ENCODE peak calls at places on chromosomes 16 and 17, in eight cellular contexts. X, R, L, T, Q, S, O and N are unnamed samples.

GRCh38 chr16:75559564-75560372 is 3.7 kb upstream of the TMEM231 start:
- DNase-seq in O (no peak), R (no peak), L (no peak), Q (no peak), S (peak), X (no peak), T (no peak), N (no peak)

GRCh38 chr17:41537990-41538389 is 9.9 kb upstream of the KRT19 start:
- DNase-seq in L (no peak), S (no peak), Q (no peak), O (no peak), T (no peak), X (no peak), R (no peak), N (no peak)

GRCh38 chr17:35342207-35342744 is 31.1 kb downstream of the SLFN11 start:
- DNase-seq in L (no peak), S (no peak), O (no peak), T (no peak), R (no peak), X (no peak), Q (no peak), N (no peak)

GRCh38 chr16:51553314-51553713 is 402.2 kb upstream of the SALL1 start:
- DNase-seq in Q (no peak), X (no peak), T (no peak), S (no peak), R (no peak), O (no peak), L (no peak), N (no peak)

GRCh38 chr17:37399404-37399803 is 7.2 kb downstream of the ACACA start:
- DNase-seq in X (no peak), L (no peak), O (no peak), Q (no peak), R (no peak), S (no peak), T (no peak), N (no peak)

GRCh38 chr17:9538626-9539025 is 37.0 kb downstream of the STX8 start:
- DNase-seq in X (no peak), L (no peak), R (no peak), T (no peak), S (no peak), O (no peak), Q (no peak), N (no peak)

GRCh38 chr17:12064395-12064794 is 43.7 kb downstream of the MAP2K4 start:
- DNase-seq in R (no peak), X (no peak), T (no peak), S (no peak), Q (no peak), O (no peak), L (no peak), N (no peak)

GRCh38 chr17:50169121-50169764 is 3.4 kb downstream of the SGCA start:
- DNase-seq in X (peak), Q (no peak), L (no peak), S (peak), T (no peak), R (peak), O (peak), N (peak)

GRCh38 chr16:66705790-66706505 is 9.4 kb upstream of the CMTM4 start:
- DNase-seq in O (no peak), L (peak), X (no peak), S (no peak), T (peak), Q (peak), R (no peak), N (peak)

GRCh38 chr16:47849736-47850135 is 306.1 kb downstream of the ABCC12 start:
- DNase-seq in O (no peak), Q (no peak), L (no peak), X (no peak), R (no peak), T (no peak), S (no peak), N (no peak)

GRCh38 chr17:36127199-36127881 is 23.7 kb downstream of the CCL4 start:
- DNase-seq in O (no peak), Q (no peak), L (no peak), R (peak), T (no peak), X (no peak), S (no peak), N (no peak)

GRCh38 chr17:8890671-8891070 is 23.2 kb upstream of the PIK3R6 start:
- DNase-seq in X (no peak), T (no peak), R (no peak), L (no peak), S (no peak), Q (no peak), O (no peak), N (no peak)

GRCh38 chr17:41813039-41813680 is 356 bp downstream of the FKBP10 start:
- DNase-seq in R (no peak), T (no peak), O (no peak), X (peak), S (no peak), Q (no peak), L (no peak), N (no peak)

GRCh38 chr16:66382966-66383299 is 16.4 kb downstream of the CDH5 start:
- DNase-seq in R (no peak), X (peak), L (no peak), T (no peak), Q (no peak), O (no peak), S (no peak), N (no peak)

GRCh38 chr17:41483991-41484826 is 3.3 kb upstream of the KRT35 start:
- DNase-seq in O (no peak), Q (no peak), T (no peak), X (no peak), S (peak), L (no peak), R (no peak), N (no peak)

GRCh38 chr17:12296120-12296727 is 275.5 kb downstream of the MAP2K4 start:
- DNase-seq in L (no peak), X (no peak), T (no peak), S (no peak), O (no peak), Q (no peak), R (no peak), N (no peak)

GRCh38 chr16:28163699-28164584 is 47.8 kb downstream of the XPO6 start:
- DNase-seq in S (no peak), L (no peak), T (no peak), Q (no peak), O (no peak), X (no peak), R (no peak), N (no peak)

GRCh38 chr16:2675714-2676113 is 6.6 kb upstream of the KCTD5 start:
- DNase-seq in S (peak), X (no peak), O (no peak), Q (peak), L (no peak), T (no peak), R (no peak), N (no peak)

GRCh38 chr17:82127704-82128103 is 29.7 kb upstream of the FASN start:
- DNase-seq in L (no peak), X (no peak), S (no peak), R (no peak), T (no peak), Q (no peak), O (no peak), N (no peak)

GRCh38 chr16:30488764-30489595 is 16.4 kb downstream of the ITGAL start:
- DNase-seq in L (no peak), X (no peak), O (no peak), Q (no peak), S (no peak), T (no peak), R (no peak), N (no peak)

GRCh38 chr16:17335826-17336492 is 134.8 kb downstream of the XYLT1 start:
- DNase-seq in R (no peak), O (no peak), Q (peak), S (no peak), X (no peak), L (no peak), T (no peak), N (no peak)

GRCh38 chr16:2163211-2163881 is 7.8 kb downstream of the TRAF7 start:
- DNase-seq in T (no peak), L (peak), S (no peak), X (no peak), R (no peak), Q (no peak), O (no peak), N (peak)

GRCh38 chr16:12159672-12160071 is 183.1 kb downstream of the SNX29 start:
- DNase-seq in Q (no peak), T (no peak), O (no peak), X (no peak), R (no peak), L (no peak), S (no peak), N (no peak)

GRCh38 chr16:12158428-12158827 is 181.9 kb downstream of the SNX29 start:
- DNase-seq in O (no peak), S (no peak), L (no peak), X (no peak), R (no peak), T (no peak), Q (no peak), N (no peak)

GRCh38 chr16:12159028-12159427 is 182.5 kb downstream of the SNX29 start:
- DNase-seq in S (no peak), Q (no peak), L (no peak), O (no peak), R (no peak), T (no peak), X (no peak), N (no peak)

GRCh38 chr16:12160815-12161550 is 184.4 kb downstream of the SNX29 start:
- DNase-seq in L (no peak), S (no peak), Q (no peak), O (no peak), R (peak), T (no peak), X (no peak), N (no peak)

GRCh38 chr16:12160249-12160648 is 183.7 kb downstream of the SNX29 start:
- DNase-seq in Q (no peak), R (no peak), X (no peak), O (no peak), T (no peak), S (no peak), L (no peak), N (no peak)
- H3K4me3 ChIP-seq in Q (no peak), R (no peak), X (no peak), O (no peak), T (no peak), S (no peak), L (no peak), N (no peak)

GRCh38 chr17:76446449-76447231 is 6.3 kb downstream of the UBE2O start:
- DNase-seq in O (no peak), T (peak), L (peak), X (peak), Q (no peak), S (peak), R (no peak), N (no peak)
- TF ChIP-seq EP300 in O (no peak), T (no peak), L (no peak), X (no peak), Q (no peak), S (no peak), R (no peak), N (no peak)

GRCh38 chr16:53369921-53370320 is 64.3 kb upstream of the RBL2 start:
- DNase-seq in X (no peak), S (no peak), Q (no peak), L (no peak), R (no peak), T (no peak), O (no peak), N (no peak)

GRCh38 chr16:53370827-53371226 is 63.4 kb upstream of the RBL2 start:
- DNase-seq in T (no peak), X (no peak), S (no peak), R (no peak), O (no peak), Q (no peak), L (no peak), N (no peak)

GRCh38 chr16:53378138-53378537 is 56.1 kb upstream of the RBL2 start:
- DNase-seq in X (no peak), Q (no peak), S (no peak), O (no peak), L (no peak), R (peak), T (no peak), N (no peak)

DNA sequence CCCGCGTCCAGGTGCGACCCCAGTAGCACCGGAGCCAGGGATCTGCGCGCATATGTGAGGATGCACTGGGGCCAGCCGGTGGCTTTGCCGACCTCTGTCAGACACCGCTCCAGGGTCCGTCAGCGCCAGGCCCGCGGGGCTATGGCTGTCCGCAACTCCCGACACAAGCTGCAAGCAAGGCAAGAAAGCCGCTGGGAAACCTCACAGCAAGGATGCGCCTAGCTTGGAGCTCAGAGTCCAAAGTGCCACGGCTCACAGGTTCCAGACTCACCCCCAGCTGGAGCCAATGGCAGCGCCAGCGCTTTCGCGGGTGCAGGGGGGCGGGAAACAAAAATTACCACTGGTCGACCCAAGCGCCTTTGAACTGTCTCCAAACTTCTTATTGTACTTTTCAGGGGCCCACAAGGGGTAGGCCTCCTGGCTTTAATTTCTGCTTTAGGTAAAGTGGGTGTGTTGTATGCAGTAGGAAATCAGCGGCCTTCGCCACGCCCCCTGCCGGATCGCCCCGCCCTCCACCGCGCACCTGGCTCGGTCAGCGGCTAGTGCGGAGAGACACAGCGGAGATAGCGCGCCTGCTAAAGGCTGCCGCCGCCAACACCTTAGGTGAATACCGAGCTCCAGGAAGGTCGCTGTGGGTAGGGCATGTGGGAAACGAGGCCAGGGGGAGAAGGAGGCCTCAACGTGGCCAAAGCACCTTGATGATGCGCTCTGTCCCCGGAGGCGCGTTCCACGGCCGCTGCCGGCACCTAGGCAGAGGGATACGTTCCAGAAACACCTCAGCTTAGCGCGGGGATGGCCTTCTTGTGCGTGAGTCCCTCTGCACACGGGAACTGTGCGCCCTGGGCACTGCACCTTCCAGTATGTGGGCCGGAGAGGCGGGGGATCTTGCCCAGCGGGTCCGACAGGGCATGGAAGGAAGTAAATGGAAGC is 61.1 kb upstream of the RBL2 start:
- DNase-seq in O (no peak), Q (no peak), T (no peak), L (peak), R (no peak), X (peak), S (peak), N (peak)
- TF ChIP-seq POLR2A in O (no peak), Q (no peak), T (no peak), L (no peak), R (no peak), X (no peak), S (no peak), N (peak)

DNA sequence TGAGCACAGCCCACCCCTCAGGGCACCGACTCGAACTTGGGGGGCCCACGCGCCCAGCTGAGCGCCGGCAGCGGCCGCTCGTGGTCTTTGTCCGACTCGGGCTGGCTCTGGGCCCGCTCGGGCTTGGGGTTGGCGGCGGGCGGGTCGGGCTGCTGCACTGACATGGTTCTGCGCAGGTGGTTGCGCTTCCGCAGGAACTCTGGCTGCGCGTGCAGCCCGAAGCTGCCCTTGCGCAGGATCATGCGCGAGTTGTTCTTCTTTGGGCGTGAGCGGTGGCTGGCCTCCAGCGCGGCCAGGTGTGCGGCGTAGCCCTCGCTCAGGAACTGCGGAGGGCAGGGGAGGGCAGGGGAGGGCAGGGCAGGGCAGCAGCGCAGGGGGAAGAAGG is 11.1 kb downstream of the PIMREG start:
- DNase-seq in X (no peak), T (no peak), L (peak), S (no peak), O (peak), Q (no peak), R (no peak), N (peak)
- H3K4me3 ChIP-seq in X (no peak), T (peak), L (peak), S (no peak), O (no peak), Q (no peak), R (peak), N (no peak)

DNA sequence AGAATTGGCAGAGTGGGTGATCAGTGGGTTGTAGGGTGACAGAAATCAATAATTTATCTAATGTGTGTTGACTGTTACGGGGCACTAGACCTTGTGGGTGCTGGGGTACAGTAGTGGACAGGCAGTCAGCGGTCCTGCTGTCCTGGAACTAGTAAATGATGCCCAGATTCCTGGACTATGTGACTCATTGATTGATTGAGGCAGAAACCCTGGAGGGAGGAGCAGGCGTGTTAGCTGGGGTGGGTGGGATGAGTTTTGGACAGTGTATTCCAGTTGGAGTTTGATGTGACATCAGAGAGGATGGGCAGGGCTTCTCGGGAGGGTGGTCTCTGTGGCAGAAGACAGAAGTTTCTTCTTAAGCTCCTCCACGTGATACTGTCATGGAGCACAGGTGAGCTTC is 24.4 kb downstream of the PRMT7 start:
- DNase-seq in L (no peak), R (no peak), O (no peak), X (no peak), S (no peak), Q (no peak), T (no peak), N (no peak)
- TF ChIP-seq EP300 in L (no peak), R (no peak), O (no peak), X (no peak), S (no peak), Q (no peak), T (no peak), N (no peak)

DNA sequence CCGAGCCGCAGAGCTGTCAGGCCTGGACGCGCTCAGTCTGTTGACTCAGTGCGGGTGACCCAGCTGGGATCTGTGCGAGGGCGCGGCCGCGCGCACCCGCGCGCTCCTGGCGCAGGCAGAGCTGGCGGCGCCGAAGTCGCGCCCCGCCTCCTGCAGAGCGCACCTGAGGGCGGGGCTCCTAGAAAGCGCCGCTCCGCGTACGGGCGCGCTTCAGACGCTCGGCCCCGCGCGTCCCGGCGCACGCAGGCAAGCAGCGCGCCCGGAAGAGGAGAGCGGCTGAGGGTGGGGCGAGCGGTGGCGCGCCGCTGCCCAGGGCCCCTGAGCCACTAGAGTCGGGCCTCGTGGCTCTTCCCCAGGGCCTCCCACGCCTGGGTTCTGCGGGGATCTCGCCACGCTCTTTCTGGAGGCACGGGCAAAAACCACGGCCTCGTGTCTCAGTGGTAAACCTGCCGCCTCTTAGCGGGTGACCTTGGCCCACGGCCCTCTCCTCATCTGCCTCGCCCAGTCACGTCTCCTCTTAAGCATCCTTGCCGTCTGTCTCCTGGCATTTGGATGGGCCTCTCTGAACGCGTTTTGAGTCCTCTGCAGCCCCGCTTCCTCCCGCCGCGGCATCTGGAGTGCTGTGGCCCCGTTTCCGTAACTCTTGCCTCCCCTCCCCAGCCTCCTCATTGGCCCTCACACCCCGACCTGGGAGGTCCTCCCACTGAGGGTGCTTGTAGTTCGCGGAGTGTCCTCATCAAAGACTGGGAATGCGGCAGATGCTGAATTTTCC is at the start of gene ABCA5:
- DNase-seq in L (peak), R (peak), S (peak), T (peak), X (peak), O (peak), Q (peak), N (peak)
- TF ChIP-seq POLR2A in L (no peak), R (peak), S (no peak), T (peak), X (peak), O (peak), Q (peak), N (peak)

GRCh38 chr17:62964506-62964905 is 1.5 kb upstream of the TANC2 start:
- DNase-seq in R (no peak), T (no peak), O (no peak), X (no peak), L (no peak), Q (no peak), S (no peak), N (no peak)

GRCh38 chr17:62966426-62967110 is 533 bp downstream of the TANC2 start:
- DNase-seq in O (peak), L (peak), R (no peak), T (peak), X (peak), S (peak), Q (no peak), N (peak)

GRCh38 chr17:62967111-62967449 is 1.0 kb downstream of the TANC2 start:
- DNase-seq in S (no peak), T (no peak), L (no peak), X (no peak), Q (no peak), O (no peak), R (no peak), N (no peak)

GRCh38 chr17:62965649-62966425 is at the start of gene TANC2:
- DNase-seq in X (peak), S (peak), Q (peak), R (peak), T (peak), L (peak), O (peak), N (peak)

DNA sequence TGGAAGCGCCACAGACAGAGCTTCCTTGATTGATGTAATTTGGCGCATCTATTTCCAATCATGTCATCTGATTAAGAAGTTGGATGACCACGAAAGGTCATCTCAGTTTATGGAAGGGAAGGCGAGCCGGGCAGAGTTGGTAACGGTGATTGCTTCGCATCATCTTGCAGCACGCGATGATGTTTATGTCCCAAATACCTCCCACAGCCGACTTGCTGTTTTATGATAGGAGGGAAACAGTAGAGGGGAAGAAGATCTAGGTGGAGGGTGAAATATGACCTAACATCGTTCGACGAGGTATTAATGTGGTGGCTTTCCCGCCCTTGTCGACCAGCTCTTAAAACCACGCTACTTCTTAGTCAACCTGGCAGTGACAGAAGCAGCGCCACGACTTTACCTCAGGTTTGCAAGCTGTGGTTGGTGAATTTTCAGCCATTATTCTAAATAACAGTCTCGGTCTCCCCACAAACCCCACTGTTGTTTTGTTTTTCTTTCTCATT is 836 bp upstream of the TANC2 start:
- DNase-seq in X (no peak), Q (no peak), O (no peak), R (no peak), T (no peak), S (no peak), L (no peak), N (no peak)
- H3K4me3 ChIP-seq in X (peak), Q (peak), O (no peak), R (peak), T (peak), S (no peak), L (peak), N (peak)